ENCODE peak calls at places on chromosomes 11 and 22, in five cellular contexts. K is H9, Y is neuronal stem cell, P is H1, Z is mesenchymal stem cell. M is an unnamed sample.
A peak's percentile ranks its signal among the peaks of the same experiment; 100 is the strongest.

GRCh38 chr11:47259178-47259977 is 1.6 kb downstream of the NR1H3 start:
- DNase-seq in K (peak; percentile 82), Y (no peak), P (peak; percentile 85), Z (peak; percentile 65), M (peak; percentile 61)

GRCh38 chr11:69321877-69322350 is 28.0 kb downstream of the MYEOV start:
- DNase-seq in K (no peak), Y (no peak), P (no peak), Z (peak; percentile 95), M (no peak)

GRCh38 chr22:44125421-44125820 is 55.3 kb upstream of the PARVG start:
- DNase-seq in K (no peak), Y (no peak), P (no peak), Z (no peak), M (no peak)

GRCh38 chr11:46277623-46278386 is at the start of gene CREB3L1:
- DNase-seq in K (peak; percentile 69), Y (no peak), P (peak; percentile 80), Z (no peak), M (no peak)

GRCh38 chr11:1929621-1930447 is 10.3 kb downstream of the TNNT3 start:
- DNase-seq in K (no peak), Y (no peak), P (no peak), Z (no peak), M (no peak)

GRCh38 chr11:12430912-12431311 is 53.5 kb downstream of the PARVA start:
- DNase-seq in K (no peak), Y (no peak), P (no peak), Z (peak; percentile 87), M (peak; percentile 81)

GRCh38 chr22:35567214-35567792 is 26.7 kb downstream of the RASD2 start:
- DNase-seq in K (no peak), Y (no peak), P (no peak), Z (no peak), M (no peak)

GRCh38 chr22:35173655-35174054 is 83.6 kb upstream of the HMGXB4 start:
- DNase-seq in K (no peak), Y (no peak), P (no peak), Z (no peak), M (no peak)

GRCh38 chr11:118342503-118343161 is at the start of gene CD3D:
- DNase-seq in K (no peak), Y (no peak), P (no peak), Z (no peak), M (no peak)

GRCh38 chr22:35467788-35468187 is 67.8 kb downstream of the MCM5 start:
- DNase-seq in K (peak; percentile 72), Y (peak; percentile 29), P (no peak), Z (peak; percentile 80), M (no peak)

DNA sequence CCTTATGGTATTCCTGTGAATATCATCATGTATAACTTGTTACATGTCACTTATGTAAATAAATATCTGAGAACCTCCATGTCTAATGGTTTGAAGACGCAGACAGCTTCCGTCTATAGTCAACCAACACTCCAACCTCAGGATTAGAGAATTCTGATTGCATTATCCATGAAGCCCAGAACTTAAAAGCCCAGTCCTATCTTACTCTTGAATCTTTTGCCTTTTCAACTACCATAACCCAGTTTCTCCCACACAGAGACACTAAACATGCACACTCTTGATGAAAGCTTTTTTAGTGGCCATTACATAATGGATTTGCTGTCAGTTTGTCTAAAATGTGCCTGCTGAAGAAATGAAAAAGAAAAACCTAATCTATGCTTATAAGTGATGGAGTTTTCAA is 1219.2 kb downstream of the LRRC4C start:
- DNase-seq in K (no peak), Y (no peak), P (no peak), Z (no peak), M (no peak)
- H2BK12ac ChIP-seq in K (no peak overlapping the region), Y (no peak overlapping the region), P (no peak overlapping the region), Z (no peak overlapping the region), M (no peak overlapping the region)

DNA sequence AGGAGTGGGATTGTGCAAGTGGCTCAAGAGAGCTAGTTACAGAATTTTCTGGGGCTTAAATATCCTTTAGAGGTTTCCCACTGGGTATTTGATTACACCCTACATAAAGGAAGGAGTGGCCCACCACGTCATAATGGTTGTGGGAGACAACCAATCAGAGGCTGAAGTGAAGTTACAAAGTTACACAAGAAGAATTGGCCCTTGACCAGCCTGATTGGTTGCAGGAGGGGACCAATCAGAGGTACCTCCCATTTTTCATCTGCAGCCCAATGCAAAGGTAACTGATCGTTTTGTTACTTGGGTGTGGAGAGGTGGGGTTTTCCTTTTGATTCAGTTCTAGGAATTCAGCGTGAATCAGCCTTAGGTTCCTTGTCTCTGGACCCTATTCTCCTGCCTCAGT is 430.5 kb upstream of the FAT3 start:
- DNase-seq in K (no peak), Y (no peak), P (no peak), Z (no peak), M (no peak)
- H2BK5ac ChIP-seq in K (no peak overlapping the region), Y (no peak overlapping the region), P (no peak overlapping the region), Z (no peak overlapping the region), M (no peak overlapping the region)

DNA sequence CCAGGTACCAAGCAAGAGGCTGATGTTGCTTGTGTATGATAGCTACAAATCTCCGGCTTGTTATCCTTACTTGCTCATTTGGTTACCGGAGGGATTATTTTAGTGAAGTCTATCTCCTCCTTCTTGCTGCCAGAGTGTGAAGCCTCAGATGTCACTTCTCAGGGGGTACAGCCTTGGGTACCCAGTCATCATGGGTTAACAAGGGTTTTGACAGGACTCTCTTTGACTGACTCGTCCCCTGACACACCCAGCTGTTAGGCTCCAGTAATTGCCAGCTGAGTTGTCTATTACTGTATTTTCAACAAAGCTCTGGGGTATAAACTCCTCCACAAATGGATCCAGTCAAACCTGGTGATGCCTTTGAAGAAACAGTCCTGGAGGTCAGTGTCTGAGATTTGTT is 11.9 kb upstream of the PELI3 start:
- DNase-seq in K (no peak), Y (no peak), P (no peak), Z (no peak), M (no peak)
- H2BK12ac ChIP-seq in K (no peak overlapping the region), Y (no peak overlapping the region), P (no peak overlapping the region), Z (no peak overlapping the region), M (no peak overlapping the region)

GRCh38 chr11:35584321-35584720 is 33.9 kb upstream of the FJX1 start:
- DNase-seq in K (no peak), Y (no peak), P (no peak), Z (peak; percentile 60), M (no peak)
- H2BK5ac ChIP-seq in K (no peak overlapping the region), Y (no peak overlapping the region), P (no peak overlapping the region), Z (no peak overlapping the region), M (no peak overlapping the region)